ENCODE peak calls at places on chromosomes 3 and 15, in six cellular contexts. One of them, this sample, is unnamed.

GRCh38 chr3:160210799-160211221 is 14.4 kb upstream of the C3orf80 start:
- DNase-seq in IMR-90: peak
- DNase-seq in H1: no peak
- DNase-seq in trophoblast cell: peak
- DNase-seq in H9: no peak
- DNase-seq in neuronal stem cell: no peak
- DNase-seq in this sample: peak

GRCh38 chr3:64267774-64268604 is 42.7 kb upstream of the PRICKLE2 start:
- DNase-seq in H9: peak
- DNase-seq in trophoblast cell: no peak
- DNase-seq in IMR-90: peak
- DNase-seq in neuronal stem cell: peak
- DNase-seq in H1: peak
- DNase-seq in this sample: peak

GRCh38 chr3:32662638-32663037 is 22.4 kb upstream of the CNOT10 start:
- DNase-seq in IMR-90: no peak
- DNase-seq in H9: no peak
- DNase-seq in H1: no peak
- DNase-seq in neuronal stem cell: no peak
- DNase-seq in trophoblast cell: no peak
- DNase-seq in this sample: no peak

GRCh38 chr3:126476166-126476975 is 680 bp upstream of the ZXDC start:
- DNase-seq in H1: peak
- DNase-seq in neuronal stem cell: peak
- DNase-seq in IMR-90: peak
- DNase-seq in H9: peak
- DNase-seq in trophoblast cell: peak
- DNase-seq in this sample: no peak

GRCh38 chr3:122314467-122314866 is 10.6 kb upstream of the CSTA start:
- DNase-seq in trophoblast cell: peak
- DNase-seq in IMR-90: peak
- DNase-seq in neuronal stem cell: no peak
- DNase-seq in H9: no peak
- DNase-seq in H1: no peak
- DNase-seq in this sample: no peak

GRCh38 chr15:33789141-33789540 is 179.2 kb upstream of the CHRM5 start:
- DNase-seq in neuronal stem cell: no peak
- DNase-seq in H1: no peak
- DNase-seq in IMR-90: peak
- DNase-seq in H9: no peak
- DNase-seq in trophoblast cell: no peak
- DNase-seq in this sample: peak

GRCh38 chr3:98808071-98808470 is 44.9 kb downstream of the ST3GAL6 start:
- DNase-seq in H1: no peak
- DNase-seq in trophoblast cell: no peak
- DNase-seq in neuronal stem cell: no peak
- DNase-seq in IMR-90: no peak
- DNase-seq in H9: no peak
- DNase-seq in this sample: no peak

GRCh38 chr15:77495806-77496589 is 75.3 kb downstream of the HMG20A start:
- DNase-seq in neuronal stem cell: no peak
- DNase-seq in H9: peak
- DNase-seq in trophoblast cell: no peak
- DNase-seq in IMR-90: peak
- DNase-seq in H1: peak
- DNase-seq in this sample: no peak

GRCh38 chr15:81256916-81257315 is 60.2 kb downstream of the IL16 start:
- DNase-seq in H1: no peak
- DNase-seq in IMR-90: peak
- DNase-seq in trophoblast cell: no peak
- DNase-seq in H9: no peak
- DNase-seq in neuronal stem cell: no peak
- DNase-seq in this sample: peak

GRCh38 chr3:138254199-138254598 is 67.1 kb downstream of the ARMC8 start:
- DNase-seq in H1: no peak
- DNase-seq in IMR-90: no peak
- DNase-seq in H9: no peak
- DNase-seq in trophoblast cell: peak
- DNase-seq in neuronal stem cell: no peak
- DNase-seq in this sample: no peak

GRCh38 chr3:44065741-44066140 is 175.9 kb upstream of the TOPAZ1 start:
- DNase-seq in neuronal stem cell: no peak
- DNase-seq in H1: no peak
- DNase-seq in IMR-90: no peak
- DNase-seq in trophoblast cell: no peak
- DNase-seq in H9: peak
- DNase-seq in this sample: no peak

GRCh38 chr3:11381563-11381962 is 109.4 kb downstream of the ATG7 start:
- DNase-seq in H9: no peak
- DNase-seq in H1: no peak
- DNase-seq in neuronal stem cell: no peak
- DNase-seq in trophoblast cell: no peak
- DNase-seq in IMR-90: peak
- DNase-seq in this sample: no peak

GRCh38 chr3:126131881-126132750 is 48.2 kb upstream of the SLC41A3 start:
- DNase-seq in neuronal stem cell: no peak
- DNase-seq in trophoblast cell: no peak
- DNase-seq in H9: peak
- DNase-seq in H1: peak
- DNase-seq in IMR-90: no peak
- DNase-seq in this sample: no peak

GRCh38 chr3:38119248-38119544 is 17.7 kb downstream of the ACAA1 start:
- DNase-seq in IMR-90: no peak
- DNase-seq in neuronal stem cell: no peak
- DNase-seq in H9: no peak
- DNase-seq in trophoblast cell: no peak
- DNase-seq in H1: no peak
- DNase-seq in this sample: no peak

GRCh38 chr15:94070341-94071275 is 160.8 kb upstream of the MCTP2 start:
- DNase-seq in H9: peak
- DNase-seq in trophoblast cell: no peak
- DNase-seq in H1: peak
- DNase-seq in neuronal stem cell: no peak
- DNase-seq in IMR-90: no peak
- DNase-seq in this sample: peak

GRCh38 chr3:5187920-5188418 is 462 bp downstream of the EDEM1 start:
- DNase-seq in trophoblast cell: peak
- DNase-seq in neuronal stem cell: no peak
- DNase-seq in H9: peak
- DNase-seq in IMR-90: peak
- DNase-seq in H1: peak
- DNase-seq in this sample: peak

GRCh38 chr15:31360843-31361763 is 34.5 kb downstream of the KLF13 start:
- DNase-seq in neuronal stem cell: no peak
- DNase-seq in H1: no peak
- DNase-seq in trophoblast cell: no peak
- DNase-seq in IMR-90: no peak
- DNase-seq in H9: no peak
- DNase-seq in this sample: no peak

GRCh38 chr3:149815318-149815717 is 2.3 kb downstream of the RNF13 start:
- DNase-seq in trophoblast cell: no peak
- DNase-seq in H1: no peak
- DNase-seq in IMR-90: no peak
- DNase-seq in neuronal stem cell: no peak
- DNase-seq in H9: no peak
- DNase-seq in this sample: no peak

GRCh38 chr3:10981961-10982360 is 10.6 kb upstream of the SLC6A1 start:
- DNase-seq in neuronal stem cell: no peak
- DNase-seq in trophoblast cell: peak
- DNase-seq in H9: no peak
- DNase-seq in IMR-90: no peak
- DNase-seq in H1: no peak
- DNase-seq in this sample: no peak

GRCh38 chr15:57183614-57184344 is 192.5 kb upstream of the CGNL1 start:
- DNase-seq in trophoblast cell: no peak
- DNase-seq in IMR-90: peak
- DNase-seq in neuronal stem cell: no peak
- DNase-seq in H9: no peak
- DNase-seq in H1: no peak
- DNase-seq in this sample: peak

GRCh38 chr3:113746955-113747718 is at the start of gene ATP6V1A:
- DNase-seq in IMR-90: no peak
- DNase-seq in H9: peak
- DNase-seq in neuronal stem cell: peak
- DNase-seq in trophoblast cell: peak
- DNase-seq in H1: peak
- DNase-seq in this sample: peak

GRCh38 chr3:154060606-154061380 is 60.4 kb upstream of the ARHGEF26 start:
- DNase-seq in IMR-90: peak
- DNase-seq in H1: no peak
- DNase-seq in neuronal stem cell: no peak
- DNase-seq in H9: peak
- DNase-seq in trophoblast cell: peak
- DNase-seq in this sample: peak

GRCh38 chr15:78872972-78873795 is 494 bp downstream of the MORF4L1 start:
- DNase-seq in neuronal stem cell: peak
- DNase-seq in IMR-90: peak
- DNase-seq in H1: peak
- DNase-seq in trophoblast cell: peak
- DNase-seq in H9: peak
- DNase-seq in this sample: peak

GRCh38 chr15:78868366-78868765 is 4.3 kb upstream of the MORF4L1 start:
- DNase-seq in IMR-90: no peak
- DNase-seq in neuronal stem cell: no peak
- DNase-seq in H1: no peak
- DNase-seq in H9: no peak
- DNase-seq in trophoblast cell: peak
- DNase-seq in this sample: no peak

GRCh38 chr15:78875107-78875914 is 2.6 kb downstream of the MORF4L1 start:
- DNase-seq in neuronal stem cell: no peak
- DNase-seq in trophoblast cell: no peak
- DNase-seq in H1: no peak
- DNase-seq in IMR-90: peak
- DNase-seq in H9: no peak
- DNase-seq in this sample: peak

GRCh38 chr15:78873796-78874761 is 1.4 kb downstream of the MORF4L1 start:
- DNase-seq in neuronal stem cell: no peak
- DNase-seq in H1: no peak
- DNase-seq in IMR-90: peak
- DNase-seq in trophoblast cell: peak
- DNase-seq in H9: no peak
- DNase-seq in this sample: peak

GRCh38 chr15:78872155-78872971 is at the start of gene MORF4L1:
- DNase-seq in H1: peak
- DNase-seq in IMR-90: peak
- DNase-seq in H9: peak
- DNase-seq in trophoblast cell: peak
- DNase-seq in neuronal stem cell: peak
- DNase-seq in this sample: peak
- H4K8ac ChIP-seq in H1: peak
- H4K8ac ChIP-seq in IMR-90: peak
- H4K8ac ChIP-seq in H9: peak
- H4K8ac ChIP-seq in trophoblast cell: peak
- H4K8ac ChIP-seq in neuronal stem cell: peak
- H4K8ac ChIP-seq in this sample: peak

GRCh38 chr3:48418140-48418539 is 11.7 kb downstream of the PLXNB1 start:
- DNase-seq in H9: no peak
- DNase-seq in H1: no peak
- DNase-seq in neuronal stem cell: no peak
- DNase-seq in trophoblast cell: no peak
- DNase-seq in IMR-90: no peak
- DNase-seq in this sample: no peak
- H3K14ac ChIP-seq in H9: no peak
- H3K14ac ChIP-seq in H1: no peak
- H3K14ac ChIP-seq in neuronal stem cell: no peak
- H3K14ac ChIP-seq in trophoblast cell: no peak
- H3K14ac ChIP-seq in IMR-90: no peak
- H3K14ac ChIP-seq in this sample: peak

GRCh38 chr3:188092648-188093047 is 61.3 kb upstream of the LPP start:
- DNase-seq in IMR-90: peak
- DNase-seq in H9: no peak
- DNase-seq in neuronal stem cell: no peak
- DNase-seq in trophoblast cell: no peak
- DNase-seq in H1: no peak
- DNase-seq in this sample: peak

GRCh38 chr3:188085596-188086560 is 68.1 kb upstream of the LPP start:
- DNase-seq in trophoblast cell: no peak
- DNase-seq in neuronal stem cell: no peak
- DNase-seq in H9: no peak
- DNase-seq in H1: no peak
- DNase-seq in IMR-90: no peak
- DNase-seq in this sample: no peak

GRCh38 chr3:188090626-188091309 is 63.2 kb upstream of the LPP start:
- DNase-seq in trophoblast cell: no peak
- DNase-seq in H9: no peak
- DNase-seq in IMR-90: no peak
- DNase-seq in H1: no peak
- DNase-seq in neuronal stem cell: no peak
- DNase-seq in this sample: no peak

GRCh38 chr3:188088948-188089685 is 64.8 kb upstream of the LPP start:
- DNase-seq in IMR-90: no peak
- DNase-seq in neuronal stem cell: no peak
- DNase-seq in H9: no peak
- DNase-seq in H1: no peak
- DNase-seq in trophoblast cell: no peak
- DNase-seq in this sample: no peak

GRCh38 chr3:188091746-188092145 is 62.2 kb upstream of the LPP start:
- DNase-seq in trophoblast cell: no peak
- DNase-seq in IMR-90: no peak
- DNase-seq in H9: no peak
- DNase-seq in H1: no peak
- DNase-seq in neuronal stem cell: no peak
- DNase-seq in this sample: no peak
- H4K8ac ChIP-seq in trophoblast cell: no peak
- H4K8ac ChIP-seq in IMR-90: no peak
- H4K8ac ChIP-seq in H9: no peak
- H4K8ac ChIP-seq in H1: no peak
- H4K8ac ChIP-seq in neuronal stem cell: no peak
- H4K8ac ChIP-seq in this sample: no peak

DNA sequence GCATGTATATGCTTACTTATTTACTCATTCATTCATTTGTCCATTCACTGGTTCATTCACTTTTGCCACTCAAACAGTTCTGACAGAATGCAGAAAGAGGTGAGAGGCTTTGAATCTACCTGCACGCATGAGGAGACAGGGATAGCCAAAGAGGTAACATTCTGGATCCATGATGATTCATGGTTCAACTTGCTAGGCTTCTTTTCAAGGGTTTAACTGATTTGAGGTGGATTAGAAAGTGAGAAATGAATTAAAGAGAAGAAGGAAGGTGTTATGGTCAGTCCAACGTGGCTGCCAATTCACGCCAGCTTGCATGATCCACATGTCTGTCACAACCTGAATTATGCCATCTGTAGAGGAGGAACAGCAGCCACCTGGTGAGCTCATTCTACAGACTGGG is 260.6 kb downstream of the ARRDC4 start:
- DNase-seq in trophoblast cell: no peak
- DNase-seq in H1: no peak
- DNase-seq in neuronal stem cell: no peak
- DNase-seq in H9: no peak
- DNase-seq in IMR-90: no peak
- DNase-seq in this sample: no peak
- H3K14ac ChIP-seq in trophoblast cell: no peak
- H3K14ac ChIP-seq in H1: no peak
- H3K14ac ChIP-seq in neuronal stem cell: no peak
- H3K14ac ChIP-seq in H9: no peak
- H3K14ac ChIP-seq in IMR-90: no peak
- H3K14ac ChIP-seq in this sample: no peak

This sample was measured in mesenchymal stem cell.